ENCODE peak calls at places on chromosomes 12 and 14, in six cellular contexts. One of them, this sample, is unnamed.

GRCh38 chr14:20690848-20691640 is 2.5 kb downstream of the ANG start:
- DNase-seq in ovary: no peak
- DNase-seq in cardiac muscle cell: peak
- DNase-seq in iPS-NIHi11: peak
- DNase-seq in SK-N-MC: no peak
- DNase-seq in COR-L47: peak
- DNase-seq in this sample: no peak

GRCh38 chr12:10067259-10067658 is 31.5 kb downstream of the CLEC1A start:
- DNase-seq in SK-N-MC: no peak
- DNase-seq in cardiac muscle cell: no peak
- DNase-seq in iPS-NIHi11: no peak
- DNase-seq in COR-L47: no peak
- DNase-seq in ovary: no peak
- DNase-seq in this sample: no peak

GRCh38 chr14:60506985-60507829 is 1.7 kb upstream of the SIX6 start:
- DNase-seq in iPS-NIHi11: peak
- DNase-seq in SK-N-MC: no peak
- DNase-seq in cardiac muscle cell: no peak
- DNase-seq in COR-L47: no peak
- DNase-seq in ovary: no peak
- DNase-seq in this sample: no peak

GRCh38 chr12:46675736-46676135 is 150.1 kb downstream of the SLC38A4 start:
- DNase-seq in iPS-NIHi11: peak
- DNase-seq in cardiac muscle cell: peak
- DNase-seq in ovary: peak
- DNase-seq in COR-L47: peak
- DNase-seq in SK-N-MC: no peak
- DNase-seq in this sample: no peak

GRCh38 chr14:34496679-34497513 is 34.9 kb upstream of the SPTSSA start:
- DNase-seq in cardiac muscle cell: no peak
- DNase-seq in ovary: peak
- DNase-seq in COR-L47: no peak
- DNase-seq in iPS-NIHi11: peak
- DNase-seq in SK-N-MC: no peak
- DNase-seq in this sample: peak

GRCh38 chr12:103848132-103848531 is 7.1 kb upstream of the NT5DC3 start:
- DNase-seq in ovary: no peak
- DNase-seq in cardiac muscle cell: no peak
- DNase-seq in COR-L47: no peak
- DNase-seq in SK-N-MC: no peak
- DNase-seq in iPS-NIHi11: no peak
- DNase-seq in this sample: no peak

GRCh38 chr12:77049767-77050353 is 15.5 kb downstream of the E2F7 start:
- DNase-seq in ovary: no peak
- DNase-seq in cardiac muscle cell: peak
- DNase-seq in iPS-NIHi11: peak
- DNase-seq in COR-L47: peak
- DNase-seq in SK-N-MC: peak
- DNase-seq in this sample: peak

GRCh38 chr14:30283822-30284446 is 275.0 kb upstream of the G2E3 start:
- DNase-seq in ovary: no peak
- DNase-seq in cardiac muscle cell: peak
- DNase-seq in SK-N-MC: peak
- DNase-seq in iPS-NIHi11: peak
- DNase-seq in COR-L47: no peak
- DNase-seq in this sample: no peak

GRCh38 chr12:109927622-109928021 is 27.5 kb downstream of the TCHP start:
- DNase-seq in ovary: no peak
- DNase-seq in COR-L47: peak
- DNase-seq in SK-N-MC: no peak
- DNase-seq in iPS-NIHi11: peak
- DNase-seq in cardiac muscle cell: no peak
- DNase-seq in this sample: no peak

GRCh38 chr14:78417532-78417931 is 247.4 kb downstream of the NRXN3 start:
- DNase-seq in COR-L47: no peak
- DNase-seq in ovary: no peak
- DNase-seq in cardiac muscle cell: no peak
- DNase-seq in SK-N-MC: no peak
- DNase-seq in iPS-NIHi11: no peak
- DNase-seq in this sample: no peak

GRCh38 chr14:31858868-31859267 is 218.2 kb upstream of the ARHGAP5 start:
- DNase-seq in COR-L47: no peak
- DNase-seq in ovary: no peak
- DNase-seq in cardiac muscle cell: no peak
- DNase-seq in SK-N-MC: no peak
- DNase-seq in iPS-NIHi11: no peak
- DNase-seq in this sample: no peak

GRCh38 chr12:112635036-112635435 is 156.5 kb upstream of the RPH3A start:
- DNase-seq in ovary: no peak
- DNase-seq in COR-L47: no peak
- DNase-seq in SK-N-MC: no peak
- DNase-seq in cardiac muscle cell: no peak
- DNase-seq in iPS-NIHi11: no peak
- DNase-seq in this sample: no peak

GRCh38 chr12:124026755-124027745 is 54.0 kb downstream of the ZNF664 start:
- DNase-seq in cardiac muscle cell: no peak
- DNase-seq in iPS-NIHi11: no peak
- DNase-seq in SK-N-MC: no peak
- DNase-seq in COR-L47: no peak
- DNase-seq in ovary: no peak
- DNase-seq in this sample: no peak

GRCh38 chr12:54337280-54337842 is 12.4 kb downstream of the COPZ1 start:
- DNase-seq in cardiac muscle cell: peak
- DNase-seq in COR-L47: peak
- DNase-seq in SK-N-MC: no peak
- DNase-seq in ovary: no peak
- DNase-seq in iPS-NIHi11: no peak
- DNase-seq in this sample: no peak

GRCh38 chr12:46371718-46372130 is 849 bp downstream of the SLC38A2 start:
- DNase-seq in COR-L47: peak
- DNase-seq in iPS-NIHi11: peak
- DNase-seq in cardiac muscle cell: peak
- DNase-seq in ovary: peak
- DNase-seq in SK-N-MC: no peak
- DNase-seq in this sample: no peak

GRCh38 chr14:105473033-105473676 is 1.5 kb upstream of the CRIP2 start:
- DNase-seq in ovary: peak
- DNase-seq in SK-N-MC: no peak
- DNase-seq in cardiac muscle cell: no peak
- DNase-seq in iPS-NIHi11: no peak
- DNase-seq in COR-L47: peak
- DNase-seq in this sample: no peak

This sample was measured in AG04450.